ENCODE peak calls at places on chromosomes 12 and 14, in four cellular contexts. I is neural progenitor cell; F is suprapubic skin; L is CD4-positive, alpha-beta T cell. G is an unnamed sample.

GRCh38 chr12:27635349-27635972 is 60.8 kb upstream of the REP15 start:
- DNase-seq in I (peak), F (no peak), L (no peak), G (no peak)

GRCh38 chr12:86006727-86007126 is 132.6 kb downstream of the NTS start:
- DNase-seq in I (no peak), F (no peak), L (no peak), G (no peak)

GRCh38 chr14:69483765-69484443 is 624 bp upstream of the PLEKHD1 start:
- DNase-seq in I (peak), F (no peak), L (no peak), G (no peak)

GRCh38 chr14:50734950-50735697 is 67.0 kb upstream of the SAV1 start:
- DNase-seq in I (no peak), F (no peak), L (no peak), G (no peak)

GRCh38 chr12:81162725-81163124 is 84.8 kb downstream of the ACSS3 start:
- DNase-seq in I (no peak), F (no peak), L (no peak), G (no peak)

GRCh38 chr14:59204305-59204704 is 15.8 kb downstream of the DAAM1 start:
- DNase-seq in I (no peak), F (no peak), L (no peak), G (no peak)

GRCh38 chr12:67630373-67631088 is 18.0 kb upstream of the DYRK2 start:
- DNase-seq in I (peak), F (no peak), L (peak), G (peak)

GRCh38 chr12:115260807-115261161 is 576.8 kb upstream of the TBX3 start:
- DNase-seq in I (no peak), F (no peak), L (no peak), G (no peak)

GRCh38 chr14:102317564-102318248 is 1.8 kb upstream of the ZNF839 start:
- DNase-seq in I (peak), F (no peak), L (no peak), G (no peak)

GRCh38 chr12:116404913-116405611 is 127.6 kb upstream of the MED13L start:
- DNase-seq in I (no peak), F (no peak), L (no peak), G (no peak)

GRCh38 chr14:102778616-102779351 is 1.5 kb downstream of the TRAF3 start:
- DNase-seq in I (no peak), F (no peak), L (no peak), G (no peak)

GRCh38 chr12:45773734-45774133 is 44.2 kb downstream of the ARID2 start:
- DNase-seq in I (no peak), F (no peak), L (no peak), G (no peak)

GRCh38 chr12:34393086-34393820 is 371.0 kb downstream of the ALG10 start:
- DNase-seq in I (no peak), F (peak), L (peak), G (peak)

GRCh38 chr12:101087903-101088302 is 122.1 kb downstream of the SLC5A8 start:
- DNase-seq in I (no peak), F (no peak), L (no peak), G (no peak)

GRCh38 chr12:72281145-72281544 is 9.0 kb downstream of the TRHDE start:
- DNase-seq in I (no peak), F (no peak), L (no peak), G (no peak)

GRCh38 chr12:18955594-18955993 is 173.9 kb upstream of the PLEKHA5 start:
- DNase-seq in I (no peak), F (no peak), L (no peak), G (no peak)

GRCh38 chr12:127559349-127560040 is 707.5 kb upstream of the TMEM132C start:
- DNase-seq in I (peak), F (no peak), L (no peak), G (peak)

GRCh38 chr14:51654549-51654879 is 2.8 kb downstream of the FRMD6 start:
- DNase-seq in I (no peak), F (no peak), L (no peak), G (no peak)

GRCh38 chr14:61296707-61297502 is 15.8 kb upstream of the TMEM30B start:
- DNase-seq in I (no peak), F (no peak), L (no peak), G (no peak)

GRCh38 chr12:3432868-3433267 is 58.1 kb upstream of the PRMT8 start:
- DNase-seq in I (no peak), F (no peak), L (no peak), G (no peak)

GRCh38 chr14:98705826-98706225 is 566.2 kb downstream of the BCL11B start:
- DNase-seq in I (no peak), F (no peak), L (no peak), G (no peak)

GRCh38 chr12:38664661-38665269 is 240.6 kb downstream of the CPNE8 start:
- DNase-seq in I (peak), F (no peak), L (no peak), G (no peak)

GRCh38 chr14:101627913-101628257 is 66.6 kb downstream of the DIO3 start:
- DNase-seq in I (peak), F (no peak), L (peak), G (no peak)

GRCh38 chr14:88879016-88879415 is 54.6 kb downstream of the TTC8 start:
- DNase-seq in I (no peak), F (no peak), L (no peak), G (no peak)

GRCh38 chr12:130606245-130606644 is 109.9 kb downstream of the RIMBP2 start:
- DNase-seq in I (no peak), F (no peak), L (no peak), G (no peak)

GRCh38 chr12:63843613-63844390 is 698 bp upstream of the SRGAP1 start:
- DNase-seq in I (peak), F (peak), L (peak), G (peak)

GRCh38 chr14:102370305-102370809 is 7.6 kb downstream of the TECPR2 start:
- DNase-seq in I (no peak), F (no peak), L (no peak), G (no peak)

GRCh38 chr14:51442513-51443175 is 202.6 kb downstream of the TMX1 start:
- DNase-seq in I (no peak), F (no peak), L (no peak), G (no peak)

GRCh38 chr14:65471038-65471878 is 58.7 kb downstream of the FUT8 start:
- DNase-seq in I (peak), F (no peak), L (no peak), G (no peak)

GRCh38 chr12:29921307-29921706 is 137.6 kb upstream of the TMTC1 start:
- DNase-seq in I (no peak), F (no peak), L (no peak), G (no peak)

GRCh38 chr12:94948232-94948810 is 55.2 kb downstream of the NDUFA12 start:
- DNase-seq in I (no peak), F (no peak), L (no peak), G (no peak)
- H3K27ac ChIP-seq in I (no peak), F (no peak), L (no peak), G (no peak)

DNA sequence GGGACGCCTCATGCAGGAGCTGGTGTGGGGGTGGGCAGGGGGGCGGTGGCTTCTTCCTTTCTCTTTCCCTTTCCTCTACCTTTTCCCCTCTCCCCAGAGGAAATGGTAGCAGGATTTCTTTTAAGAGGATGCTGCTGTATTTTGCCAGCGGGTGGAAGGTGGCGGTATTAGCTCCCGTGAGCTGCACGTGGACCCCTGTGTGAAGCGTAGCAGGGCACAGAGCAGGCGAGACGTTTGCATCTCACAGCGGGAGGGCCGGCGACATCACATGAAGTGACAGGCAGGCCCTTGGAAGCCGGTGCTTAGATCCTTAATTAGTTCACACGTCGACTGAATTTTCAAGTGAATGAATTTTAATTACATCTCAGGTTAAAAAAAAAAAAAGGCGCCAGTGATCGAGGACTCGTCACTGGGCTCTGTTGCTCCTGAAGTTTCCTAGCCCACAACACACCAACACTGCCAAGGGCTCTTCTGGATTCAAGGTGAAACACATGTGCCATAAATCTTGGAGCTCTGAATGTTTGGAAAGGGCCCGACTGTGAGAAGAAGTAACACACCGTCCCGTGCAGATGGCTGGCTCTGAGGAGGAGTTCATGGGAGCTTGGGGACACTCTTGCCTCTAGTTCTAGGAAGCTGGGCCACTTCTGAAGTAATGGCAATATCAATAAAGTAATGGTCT is 75.1 kb downstream of the AACS start:
- DNase-seq in I (peak), F (no peak), L (no peak), G (no peak)
- H3K27ac ChIP-seq in I (no peak), F (no peak), L (no peak), G (no peak)

GRCh38 chr12:22307811-22308210 is 26.7 kb downstream of the ST8SIA1 start:
- DNase-seq in I (no peak), F (no peak), L (no peak), G (no peak)

GRCh38 chr12:22313276-22313995 is 21.1 kb downstream of the ST8SIA1 start:
- DNase-seq in I (no peak), F (no peak), L (no peak), G (no peak)

GRCh38 chr12:22310712-22311111 is 23.8 kb downstream of the ST8SIA1 start:
- DNase-seq in I (no peak), F (no peak), L (no peak), G (no peak)

GRCh38 chr12:22312336-22312735 is 22.2 kb downstream of the ST8SIA1 start:
- DNase-seq in I (peak), F (no peak), L (no peak), G (peak)

GRCh38 chr12:22310276-22310675 is 24.2 kb downstream of the ST8SIA1 start:
- DNase-seq in I (no peak), F (no peak), L (no peak), G (no peak)
- H3K27ac ChIP-seq in I (no peak), F (no peak), L (no peak), G (no peak)

GRCh38 chr12:131808744-131809371 is 19.3 kb upstream of the MMP17 start:
- DNase-seq in I (no peak), F (no peak), L (no peak), G (no peak)
- H3K27ac ChIP-seq in I (no peak), F (no peak), L (no peak), G (no peak)

GRCh38 chr12:6181583-6182278 is 18.5 kb upstream of the CD9 start:
- DNase-seq in I (no peak), F (no peak), L (no peak), G (no peak)

GRCh38 chr12:6181166-6181565 is 19.0 kb upstream of the CD9 start:
- DNase-seq in I (no peak), F (no peak), L (no peak), G (no peak)

GRCh38 chr12:6178981-6179761 is 21.0 kb upstream of the CD9 start:
- DNase-seq in I (peak), F (no peak), L (no peak), G (peak)

GRCh38 chr12:6180300-6181051 is 19.7 kb upstream of the CD9 start:
- DNase-seq in I (no peak), F (no peak), L (no peak), G (peak)

DNA sequence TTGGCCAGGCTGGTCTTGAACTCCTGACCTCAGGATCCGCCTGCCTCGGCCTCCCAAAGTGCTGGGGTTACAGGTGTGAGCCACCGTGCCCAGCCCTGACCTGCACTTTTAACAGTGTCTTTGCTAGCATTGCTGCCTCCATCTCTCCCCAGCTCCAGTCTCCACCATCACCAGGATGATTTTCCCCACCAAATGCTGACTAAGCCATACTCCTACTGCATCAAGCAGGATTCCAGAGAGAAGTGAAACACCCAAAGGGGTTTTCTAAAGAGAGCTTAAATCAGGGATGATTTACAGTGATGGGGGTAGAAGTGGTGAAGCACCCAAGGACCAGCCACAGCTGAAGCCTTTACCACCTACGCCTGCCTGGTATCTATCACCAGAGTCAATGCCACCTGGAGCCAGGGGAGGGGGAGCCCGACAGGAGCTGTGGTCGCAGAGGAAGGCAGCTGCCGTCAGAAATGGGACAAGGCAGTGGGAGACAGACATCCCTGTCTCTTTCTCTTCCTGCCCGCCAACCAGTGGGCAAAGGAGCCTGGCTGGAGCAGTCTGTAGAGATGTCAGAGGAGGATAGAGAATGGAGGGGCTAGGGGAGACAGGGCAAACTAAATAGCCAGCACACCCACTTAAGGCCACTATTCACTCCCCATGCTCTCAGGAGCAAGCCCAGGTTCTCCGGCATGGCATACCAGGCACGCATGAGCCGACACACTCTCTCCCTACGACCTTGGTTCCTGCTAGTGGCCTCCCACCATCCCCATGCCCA is 22.4 kb upstream of the CD9 start:
- DNase-seq in I (no peak), F (no peak), L (no peak), G (no peak)
- H3K27ac ChIP-seq in I (no peak), F (no peak), L (no peak), G (no peak)

GRCh38 chr12:46964496-46965098 is 114.8 kb upstream of the PCED1B start:
- DNase-seq in I (peak), F (no peak), L (no peak), G (no peak)
- H3K27ac ChIP-seq in I (peak), F (peak), L (no peak), G (peak)

G was measured in aorta.